ENCODE peak calls at places on chromosome 9, in six cellular contexts. W is natural killer cell, E is BJ, X is WTC11, R is cardiac fibroblast, U is keratinocyte. Z is an unnamed sample.

GRCh38 chr9:68640421-68641089 is 64.5 kb upstream of the PIP5K1B start:
- DNase-seq in R (no peak), W (no peak), U (no peak), X (no peak), E (no peak), Z (no peak)

GRCh38 chr9:4984171-4984570 is 901 bp upstream of the JAK2 start:
- DNase-seq in X (no peak), E (no peak), U (no peak), R (no peak), W (no peak), Z (no peak)

GRCh38 chr9:83449981-83450380 is 88.2 kb downstream of the FRMD3 start:
- DNase-seq in E (no peak), U (no peak), X (no peak), W (no peak), R (no peak), Z (no peak)

GRCh38 chr9:109182550-109182939 is 15.5 kb upstream of the FRRS1L start:
- DNase-seq in X (no peak), E (no peak), U (no peak), R (no peak), W (no peak), Z (no peak)

GRCh38 chr9:133715866-133716563 is 22.1 kb downstream of the SARDH start:
- DNase-seq in X (peak), U (no peak), R (peak), W (no peak), E (no peak), Z (no peak)

GRCh38 chr9:108186996-108187395 is 668.8 kb downstream of the ACTL7B start:
- DNase-seq in E (no peak), X (no peak), U (no peak), R (peak), W (no peak), Z (no peak)

GRCh38 chr9:100587375-100587774 is 9.5 kb downstream of the CAVIN4 start:
- DNase-seq in R (peak), W (no peak), X (no peak), U (no peak), E (no peak), Z (no peak)

GRCh38 chr9:116501871-116502270 is 185.2 kb upstream of the TRIM32 start:
- DNase-seq in X (no peak), E (no peak), W (no peak), U (peak), R (no peak), Z (peak)

GRCh38 chr9:84271004-84271886 is 69.3 kb downstream of the SLC28A3 start:
- DNase-seq in W (no peak), E (no peak), R (peak), U (no peak), X (peak), Z (no peak)

GRCh38 chr9:103661663-103662062 is 432.4 kb upstream of the SMC2 start:
- DNase-seq in E (no peak), W (no peak), U (no peak), R (no peak), X (no peak), Z (no peak)

GRCh38 chr9:130320697-130321080 is 55.1 kb downstream of the HMCN2 start:
- DNase-seq in U (no peak), E (no peak), X (peak), R (no peak), W (no peak), Z (peak)

GRCh38 chr9:15942806-15943424 is 390.1 kb downstream of the CCDC171 start:
- DNase-seq in R (no peak), W (no peak), E (no peak), U (no peak), X (no peak), Z (no peak)

GRCh38 chr9:69797680-69798079 is 22.9 kb upstream of the CFAP95 start:
- DNase-seq in E (no peak), X (no peak), R (no peak), W (no peak), U (no peak), Z (no peak)

GRCh38 chr9:108291586-108291932 is 564.2 kb downstream of the ACTL7B start:
- DNase-seq in W (no peak), X (no peak), U (no peak), E (no peak), R (no peak), Z (no peak)

GRCh38 chr9:95037789-95038521 is 279.6 kb downstream of the FANCC start:
- DNase-seq in W (no peak), X (no peak), U (no peak), E (no peak), R (no peak), Z (no peak)

GRCh38 chr9:135329571-135330306 is 149.8 kb upstream of the PPP1R26 start:
- DNase-seq in U (no peak), R (no peak), W (peak), E (no peak), X (peak), Z (no peak)

GRCh38 chr9:14530301-14530700 is 162.9 kb downstream of the ZDHHC21 start:
- DNase-seq in R (no peak), W (no peak), E (no peak), U (no peak), X (no peak), Z (no peak)

GRCh38 chr9:33167084-33167948 is at the start of gene B4GALT1:
- DNase-seq in R (peak), E (peak), W (peak), U (no peak), X (peak), Z (peak)

GRCh38 chr9:121584421-121584820 is 67.0 kb upstream of the DAB2IP start:
- DNase-seq in W (no peak), U (no peak), E (no peak), R (no peak), X (no peak), Z (no peak)

GRCh38 chr9:95462419-95463121 is 54.2 kb downstream of the PTCH1 start:
- DNase-seq in W (peak), E (peak), R (peak), X (peak), U (peak), Z (no peak)

GRCh38 chr9:121156263-121156731 is 45.4 kb downstream of the RAB14 start:
- DNase-seq in R (peak), X (no peak), W (no peak), U (peak), E (peak), Z (peak)

GRCh38 chr9:119370816-119371215 is 1.6 kb upstream of the BRINP1 start:
- DNase-seq in E (no peak), W (no peak), U (no peak), R (peak), X (peak), Z (peak)

GRCh38 chr9:91611582-91611981 is 187.9 kb upstream of the NFIL3 start:
- DNase-seq in E (no peak), U (no peak), X (no peak), W (no peak), R (no peak), Z (peak)

GRCh38 chr9:7844283-7844682 is 44.7 kb upstream of the DMAC1 start:
- DNase-seq in R (peak), E (no peak), U (no peak), W (no peak), X (no peak), Z (peak)

GRCh38 chr9:117734523-117735314 is 30.5 kb downstream of the TLR4 start:
- DNase-seq in E (peak), R (peak), X (no peak), U (no peak), W (no peak), Z (no peak)

GRCh38 chr9:119071636-119072035 is 297.6 kb downstream of the BRINP1 start:
- DNase-seq in E (no peak), R (no peak), U (no peak), X (no peak), W (no peak), Z (no peak)

GRCh38 chr9:135078361-135078821 is 9.1 kb upstream of the OLFM1 start:
- DNase-seq in U (no peak), E (no peak), W (no peak), X (no peak), R (no peak), Z (no peak)

GRCh38 chr9:103707181-103707580 is 386.9 kb upstream of the SMC2 start:
- DNase-seq in X (no peak), U (no peak), R (no peak), W (no peak), E (no peak), Z (peak)

GRCh38 chr9:134340475-134341186 is 14.4 kb downstream of the RXRA start:
- DNase-seq in E (no peak), U (no peak), W (no peak), X (no peak), R (no peak), Z (no peak)

GRCh38 chr9:129006328-129007034 is 21.6 kb downstream of the SH3GLB2 start:
- DNase-seq in X (peak), R (peak), E (no peak), W (no peak), U (no peak), Z (peak)

GRCh38 chr9:125099816-125100215 is 43.5 kb downstream of the SCAI start:
- DNase-seq in E (no peak), R (no peak), U (no peak), X (no peak), W (no peak), Z (no peak)

GRCh38 chr9:126386088-126386487 is 59.5 kb downstream of the MVB12B start:
- DNase-seq in U (no peak), W (no peak), E (no peak), R (peak), X (peak), Z (peak)
- TF ChIP-seq CTCF in U (peak), W (no peak), E (peak), R (peak), X (no peak), Z (peak)

DNA sequence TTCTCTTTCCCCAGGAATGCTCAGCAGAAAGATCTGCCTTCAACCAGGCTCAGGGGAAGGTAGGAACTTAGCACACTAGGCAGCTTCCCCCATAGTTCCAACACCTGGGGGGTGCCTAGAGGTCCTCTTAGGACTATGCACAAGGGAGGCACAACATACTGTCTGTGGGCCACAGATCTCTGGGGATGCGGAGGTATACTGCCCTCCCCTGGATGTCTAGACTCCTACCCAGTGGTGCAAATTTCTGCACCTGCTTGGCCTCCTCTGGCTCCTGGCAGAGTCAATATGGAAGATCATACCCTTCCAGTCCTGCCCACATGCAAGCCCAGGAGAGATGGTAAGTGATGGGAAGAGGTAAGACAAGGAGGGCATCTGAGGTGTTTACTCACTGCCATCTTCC is 247.5 kb upstream of the DAPK1 start:
- DNase-seq in X (no peak), U (no peak), R (no peak), W (no peak), E (no peak), Z (no peak)
- TF ChIP-seq CTCF in X (no peak), U (peak), R (no peak), W (no peak), E (no peak), Z (no peak)

DNA sequence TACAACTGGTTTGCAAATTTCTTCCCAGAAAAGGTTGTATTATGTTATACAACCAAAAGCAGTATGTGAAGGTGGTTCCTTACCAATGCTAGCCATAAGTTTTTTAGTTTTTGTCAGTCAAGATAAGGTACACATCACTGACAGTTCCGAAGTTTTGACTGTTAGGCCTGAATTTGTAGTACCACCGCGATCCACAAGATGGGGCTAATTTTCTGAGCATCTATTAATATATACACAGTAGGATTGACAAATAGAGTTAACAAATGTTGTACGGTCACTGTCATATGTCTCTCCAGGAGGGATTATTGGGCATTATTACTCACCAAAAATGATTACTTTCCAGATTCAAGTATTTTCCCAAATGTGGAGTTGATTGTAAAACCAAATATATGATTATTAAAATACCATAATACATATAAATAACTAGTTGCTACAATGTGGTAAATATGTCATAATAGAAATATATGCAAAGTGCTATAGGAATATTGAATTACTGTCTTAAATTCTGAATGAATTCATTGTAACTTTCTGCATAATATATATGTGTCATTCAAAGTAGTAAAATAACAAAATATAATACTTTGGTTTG is 28.4 kb upstream of the LRRC19 start:
- DNase-seq in U (no peak), W (no peak), R (peak), E (no peak), X (peak), Z (peak)
- TF ChIP-seq CTCF in U (peak), W (peak), R (peak), E (peak), X (peak), Z (peak)

DNA sequence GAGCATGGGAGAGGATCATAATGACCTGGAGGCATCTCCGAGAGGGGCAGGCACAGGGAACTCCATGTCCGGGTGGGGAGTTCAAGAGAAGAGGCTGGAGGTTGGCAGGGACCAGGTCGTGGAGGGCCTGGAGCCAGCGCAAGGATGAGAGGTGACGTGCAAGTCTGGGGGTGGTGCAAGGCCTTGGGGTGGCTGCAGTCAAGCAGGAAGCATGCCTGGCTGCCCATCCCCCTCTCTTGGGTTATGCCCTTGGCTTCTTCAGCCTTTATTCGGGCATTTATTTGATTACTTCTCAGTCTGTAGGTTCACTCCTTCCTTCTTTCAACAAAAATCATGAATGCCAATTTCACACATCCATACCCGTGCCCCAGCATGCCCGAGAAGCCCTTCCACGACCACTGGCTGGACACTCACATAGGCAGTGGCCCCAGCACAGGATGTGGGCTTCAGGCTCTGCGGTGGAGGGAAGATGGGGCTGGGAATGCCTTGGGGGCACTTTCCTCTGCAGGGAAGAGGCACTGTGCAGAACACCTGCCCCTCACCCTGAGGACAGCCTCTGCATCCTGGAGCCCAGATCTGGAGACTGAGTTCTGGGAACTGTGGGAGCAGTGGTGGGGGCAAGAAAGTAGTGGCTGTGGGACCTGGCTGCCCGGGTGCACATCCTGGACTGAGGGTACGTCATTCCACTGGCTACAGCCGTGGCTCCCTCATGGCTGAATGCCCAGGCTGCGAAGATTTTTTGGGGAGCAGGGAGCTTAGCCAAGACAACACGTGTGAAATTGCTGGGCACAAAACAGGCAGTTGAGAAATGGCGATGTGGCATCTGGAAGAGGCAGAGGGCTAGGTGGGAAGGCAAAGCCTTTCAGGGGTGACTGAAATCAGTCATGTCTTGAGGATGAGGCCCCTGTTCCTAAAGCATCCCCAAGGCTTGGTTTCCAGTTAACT is 38.6 kb downstream of the CRB2 start:
- DNase-seq in X (no peak), R (no peak), E (no peak), U (no peak), W (no peak), Z (no peak)
- TF ChIP-seq CTCF in X (no peak), R (no peak), E (no peak), U (no peak), W (no peak), Z (no peak)

GRCh38 chr9:81321551-81321950 is 367.8 kb downstream of the TLE1 start:
- DNase-seq in X (no peak), W (no peak), U (no peak), E (no peak), R (no peak), Z (no peak)
- TF ChIP-seq CTCF in X (no peak), W (no peak), U (no peak), E (no peak), R (no peak), Z (no peak)

GRCh38 chr9:113591899-113592625 is 128.5 kb downstream of the RGS3 start:
- DNase-seq in U (no peak), R (no peak), W (no peak), X (no peak), E (no peak), Z (no peak)
- TF ChIP-seq CTCF in U (no peak), R (no peak), W (peak), X (no peak), E (no peak), Z (no peak)

DNA sequence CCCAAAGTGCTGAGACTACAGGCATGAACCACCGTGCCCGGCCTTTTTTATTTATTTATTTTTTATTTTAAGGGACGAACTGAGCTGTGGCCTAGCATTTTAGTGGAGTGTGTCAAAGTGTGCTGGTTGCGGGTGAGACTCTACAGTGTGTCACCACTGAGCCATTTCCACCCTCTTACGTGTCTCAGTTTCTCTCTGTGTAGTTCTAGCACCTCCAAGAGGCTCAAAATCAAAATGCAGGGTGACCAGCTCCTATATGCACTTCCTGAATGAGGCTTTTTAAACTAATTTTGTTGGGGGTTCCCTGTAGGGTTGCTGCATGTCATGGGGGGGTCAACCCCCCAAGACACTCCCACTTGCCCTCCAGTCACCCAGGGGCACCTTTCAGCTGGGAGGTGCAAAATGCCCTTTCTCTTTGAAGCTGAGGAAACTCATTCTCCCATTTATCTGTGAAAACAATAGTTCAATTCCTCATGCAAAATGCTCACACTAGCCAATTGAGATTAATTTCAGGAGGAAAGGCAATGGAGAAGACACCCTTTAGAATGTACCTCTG is 69.3 kb downstream of the COL15A1 start:
- DNase-seq in E (no peak), X (no peak), R (no peak), W (no peak), U (no peak), Z (no peak)
- TF ChIP-seq CTCF in E (no peak), X (no peak), R (peak), W (peak), U (peak), Z (no peak)

GRCh38 chr9:20197976-20198685 is 409.3 kb upstream of the SLC24A2 start:
- DNase-seq in R (no peak), E (no peak), X (no peak), U (peak), W (no peak), Z (no peak)
- TF ChIP-seq CTCF in R (no peak), E (no peak), X (no peak), U (peak), W (no peak), Z (no peak)

GRCh38 chr9:80881350-80881749 is 808.0 kb downstream of the TLE1 start:
- DNase-seq in W (no peak), E (no peak), U (no peak), R (no peak), X (no peak), Z (no peak)

GRCh38 chr9:80881946-80882345 is 807.4 kb downstream of the TLE1 start:
- DNase-seq in X (peak), E (no peak), W (no peak), U (no peak), R (no peak), Z (no peak)

GRCh38 chr9:80884180-80884579 is 805.2 kb downstream of the TLE1 start:
- DNase-seq in E (no peak), R (no peak), X (no peak), U (no peak), W (no peak), Z (no peak)

GRCh38 chr9:80885894-80886293 is 803.5 kb downstream of the TLE1 start:
- DNase-seq in U (no peak), W (no peak), E (no peak), X (peak), R (peak), Z (peak)
- TF ChIP-seq CTCF in U (no peak), W (no peak), E (no peak), X (no peak), R (peak), Z (no peak)

GRCh38 chr9:969693-970309 is 6.7 kb upstream of the DMRT3 start:
- DNase-seq in X (peak), U (no peak), W (no peak), E (no peak), R (no peak), Z (no peak)
- TF ChIP-seq CTCF in X (no peak), U (no peak), W (no peak), E (no peak), R (no peak), Z (no peak)

Z was measured in MCF 10A.